ENCODE peak calls at places on chromosomes 12 and 14, in five cellular contexts. O is sigmoid colon; C is effector memory CD4-positive, alpha-beta T cell; L is CD4-positive, alpha-beta memory T cell; B is MM.1S. Q is an unnamed sample.

GRCh38 chr14:103830511-103831270 is 16.7 kb downstream of the PPP1R13B start:
- DNase-seq in B (no peak), O (peak; percentile 21), L (no peak), C (no peak), Q (no peak)

GRCh38 chr12:95615735-95616134 is 64.5 kb upstream of the USP44 start:
- DNase-seq in C (no peak), L (no peak), O (no peak), B (no peak), Q (peak; percentile 25)

GRCh38 chr12:12398026-12398859 is 41.4 kb downstream of the BORCS5 start:
- DNase-seq in L (no peak), C (no peak), B (no peak), O (peak; percentile 88), Q (no peak)

GRCh38 chr12:3036901-3037600 is 40.1 kb upstream of the TSPAN9 start:
- DNase-seq in O (no peak), C (no peak), B (no peak), L (no peak), Q (no peak)

GRCh38 chr14:55505846-55506245 is 65.4 kb upstream of the TBPL2 start:
- DNase-seq in O (no peak), C (no peak), L (no peak), B (no peak), Q (no peak)

GRCh38 chr12:53752192-53752601 is 418 bp upstream of the CISTR start:
- DNase-seq in O (no peak), C (no peak), B (no peak), L (no peak), Q (no peak)

GRCh38 chr12:3732901-3733300 is 20.0 kb downstream of the CRACR2A start:
- DNase-seq in C (no peak), O (no peak), L (no peak), B (no peak), Q (no peak)

GRCh38 chr14:95213774-95214173 is 56.4 kb upstream of the DICER1 start:
- DNase-seq in L (no peak), O (no peak), C (no peak), B (no peak), Q (no peak)

GRCh38 chr12:11745112-11745511 is 95.6 kb downstream of the ETV6 start:
- DNase-seq in B (no peak), O (no peak), C (no peak), L (no peak), Q (no peak)

GRCh38 chr12:53709671-53710070 is 17.6 kb downstream of the CALCOCO1 start:
- DNase-seq in O (peak; percentile 29), L (no peak), B (no peak), C (no peak), Q (no peak)

GRCh38 chr12:65911321-65911720 is 87.0 kb downstream of the HMGA2 start:
- DNase-seq in B (no peak), O (no peak), L (no peak), C (no peak), Q (no peak)

GRCh38 chr12:30824311-30824710 is 69.6 kb upstream of the CAPRIN2 start:
- DNase-seq in L (no peak), C (no peak), O (no peak), B (no peak), Q (no peak)

GRCh38 chr12:104588048-104588942 is 131.5 kb downstream of the CHST11 start:
- DNase-seq in O (no peak), C (no peak), B (no peak), L (no peak), Q (peak; percentile 14)

GRCh38 chr12:63129927-63130326 is 21.1 kb downstream of the AVPR1A start:
- DNase-seq in C (no peak), B (no peak), L (no peak), O (no peak), Q (no peak)

GRCh38 chr12:123889848-123890535 is 82.6 kb downstream of the CCDC92 start:
- DNase-seq in C (no peak), B (no peak), O (no peak), L (no peak), Q (no peak)

GRCh38 chr14:70359076-70359424 is 433 bp downstream of the COX16 start:
- DNase-seq in C (no peak), O (no peak), L (no peak), B (no peak), Q (no peak)

DNA sequence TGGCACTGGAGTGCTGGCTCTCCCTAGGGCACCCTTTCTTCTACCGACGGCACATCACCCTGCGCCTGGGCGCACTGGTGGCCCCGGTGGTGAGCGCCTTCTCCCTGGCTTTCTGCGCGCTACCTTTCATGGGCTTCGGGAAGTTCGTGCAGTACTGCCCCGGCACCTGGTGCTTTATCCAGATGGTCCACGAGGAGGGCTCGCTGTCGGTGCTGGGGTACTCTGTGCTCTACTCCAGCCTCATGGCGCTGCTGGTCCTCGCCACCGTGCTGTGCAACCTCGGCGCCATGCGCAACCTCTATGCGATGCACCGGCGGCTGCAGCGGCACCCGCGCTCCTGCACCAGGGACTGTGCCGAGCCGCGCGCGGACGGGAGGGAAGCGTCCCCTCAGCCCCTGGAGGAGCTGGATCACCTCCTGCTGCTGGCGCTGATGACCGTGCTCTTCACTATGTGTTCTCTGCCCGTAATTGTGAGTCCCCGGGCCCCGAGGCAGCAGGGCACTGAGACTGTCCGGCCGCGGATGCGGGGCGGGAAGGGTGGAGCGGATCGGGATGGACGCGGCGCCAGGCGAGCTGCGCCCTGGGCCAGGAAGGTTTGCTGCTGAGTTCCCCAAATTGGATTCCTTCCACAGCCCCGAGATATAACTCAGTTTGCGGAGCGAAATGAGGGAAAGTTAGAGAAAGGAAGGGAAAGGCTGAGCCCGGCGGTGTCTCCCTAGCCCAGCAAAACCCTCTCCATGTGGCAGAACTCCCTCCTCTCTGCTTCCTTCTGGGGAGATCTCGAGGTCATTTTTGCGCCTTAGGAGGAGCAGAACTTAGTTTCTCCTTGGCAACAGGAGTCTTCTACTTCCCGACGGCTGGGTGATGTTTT is 928 bp downstream of the PTGDR start:
- DNase-seq in O (no peak), L (peak; percentile 20), B (no peak), C (no peak), Q (no peak)
- H3K4me3 ChIP-seq in O (peak overlapping the region; percentile 34), L (peak overlapping the region; percentile 60), B (no peak overlapping the region), C (peak overlapping the region; percentile 68), Q (no peak overlapping the region)

DNA sequence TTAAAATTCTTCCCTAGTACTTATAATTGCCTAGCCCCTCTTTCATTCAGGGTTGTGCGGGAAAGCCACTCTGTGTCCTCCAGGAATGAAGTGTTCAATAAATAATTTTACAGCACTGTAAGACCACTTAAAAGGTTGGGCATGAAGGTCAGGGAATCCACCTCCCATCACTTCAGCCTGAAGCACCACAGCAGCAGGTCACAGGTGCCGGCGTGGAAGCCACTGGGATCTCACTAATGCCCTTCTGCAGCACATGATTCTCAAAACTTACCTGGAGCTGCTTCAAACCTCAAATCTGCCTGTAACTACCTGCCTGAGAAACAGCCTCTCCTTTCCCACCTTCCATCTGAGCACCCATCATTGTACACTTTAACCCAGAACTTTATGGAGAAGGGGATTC is 159.5 kb downstream of the ANO4 start:
- DNase-seq in C (no peak), B (no peak), O (no peak), L (no peak), Q (no peak)
- H3K4me1 ChIP-seq in C (no peaks in the 10 kb centered on the region), B (peaks cover 35% of the 10 kb centered on the region), O (no peaks in the 10 kb centered on the region), L (no peaks in the 10 kb centered on the region), Q (peaks cover 27% of the 10 kb centered on the region)

GRCh38 chr14:23579311-23579630 is 681 bp upstream of the JPH4 start:
- DNase-seq in C (no peak), B (no peak), O (peak; percentile 29), L (no peak), Q (no peak)

GRCh38 chr14:23580948-23581281 is 2.3 kb upstream of the JPH4 start:
- DNase-seq in C (no peak), O (peak; percentile 26), L (no peak), B (no peak), Q (no peak)

GRCh38 chr14:23579739-23580138 is 1.1 kb upstream of the JPH4 start:
- DNase-seq in L (no peak), O (no peak), B (no peak), C (no peak), Q (no peak)

GRCh38 chr14:23578560-23579310 is at the start of gene JPH4:
- DNase-seq in C (no peak), B (no peak), L (no peak), O (peak; percentile 34), Q (no peak)

DNA sequence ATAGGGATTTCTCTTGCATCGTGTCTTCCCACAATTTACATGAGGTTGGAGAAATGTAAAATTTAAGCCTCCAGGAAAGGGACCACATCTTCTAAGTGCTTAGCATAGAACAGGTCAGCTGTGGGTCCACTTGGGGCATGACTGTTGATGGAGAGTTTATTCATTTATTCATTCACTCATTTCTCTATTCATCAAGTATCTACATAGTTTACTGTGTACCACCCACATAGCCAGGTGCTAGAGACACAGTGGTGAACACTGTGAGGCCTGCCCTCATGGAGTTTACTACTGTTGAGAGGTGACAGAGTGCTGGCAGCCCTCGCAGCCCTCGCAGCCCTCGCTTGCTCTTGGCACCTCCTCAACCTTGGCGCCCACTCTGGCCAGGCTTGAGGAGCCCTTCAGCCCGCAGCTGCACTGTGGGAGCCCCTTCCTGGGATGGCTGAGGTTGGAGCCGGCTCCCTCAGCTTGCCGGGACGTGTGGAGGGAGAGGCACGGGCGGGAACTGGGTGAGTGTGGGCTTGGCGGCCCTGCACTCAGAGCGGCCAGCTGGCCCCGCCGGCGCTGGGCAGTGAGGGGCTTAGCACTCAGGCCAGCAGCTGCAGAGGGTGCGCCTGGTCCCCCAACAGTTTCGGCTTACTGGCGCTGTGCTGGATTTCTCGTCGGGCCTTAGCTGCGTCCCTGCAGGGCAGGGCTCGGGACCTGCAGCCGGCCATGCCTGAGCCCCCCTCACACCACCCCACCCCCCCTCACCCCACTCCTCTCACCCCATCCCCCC is 1.7 kb upstream of the JPH4 start:
- DNase-seq in L (no peak), C (no peak), B (no peak), O (peak; percentile 37), Q (no peak)
- H3K27me3 ChIP-seq in L (peaks cover 14% of the 10 kb centered on the region), C (peaks cover 36% of the 10 kb centered on the region), B (peaks cover 8% of the 10 kb centered on the region), O (peaks cover 61% of the 10 kb centered on the region), Q (no peaks in the 10 kb centered on the region)

GRCh38 chr14:101825797-101826196 is 64.3 kb downstream of the PPP2R5C start:
- DNase-seq in O (no peak), C (no peak), L (no peak), B (no peak), Q (no peak)

GRCh38 chr14:101821528-101821927 is 60.0 kb downstream of the PPP2R5C start:
- DNase-seq in O (no peak), B (no peak), L (peak; percentile 81), C (peak; percentile 58), Q (no peak)

GRCh38 chr14:101824339-101824727 is 62.8 kb downstream of the PPP2R5C start:
- DNase-seq in O (no peak), L (no peak), C (no peak), B (no peak), Q (no peak)

GRCh38 chr14:101823081-101823480 is 61.6 kb downstream of the PPP2R5C start:
- DNase-seq in L (peak; percentile 74), O (no peak), C (no peak), B (no peak), Q (no peak)

DNA sequence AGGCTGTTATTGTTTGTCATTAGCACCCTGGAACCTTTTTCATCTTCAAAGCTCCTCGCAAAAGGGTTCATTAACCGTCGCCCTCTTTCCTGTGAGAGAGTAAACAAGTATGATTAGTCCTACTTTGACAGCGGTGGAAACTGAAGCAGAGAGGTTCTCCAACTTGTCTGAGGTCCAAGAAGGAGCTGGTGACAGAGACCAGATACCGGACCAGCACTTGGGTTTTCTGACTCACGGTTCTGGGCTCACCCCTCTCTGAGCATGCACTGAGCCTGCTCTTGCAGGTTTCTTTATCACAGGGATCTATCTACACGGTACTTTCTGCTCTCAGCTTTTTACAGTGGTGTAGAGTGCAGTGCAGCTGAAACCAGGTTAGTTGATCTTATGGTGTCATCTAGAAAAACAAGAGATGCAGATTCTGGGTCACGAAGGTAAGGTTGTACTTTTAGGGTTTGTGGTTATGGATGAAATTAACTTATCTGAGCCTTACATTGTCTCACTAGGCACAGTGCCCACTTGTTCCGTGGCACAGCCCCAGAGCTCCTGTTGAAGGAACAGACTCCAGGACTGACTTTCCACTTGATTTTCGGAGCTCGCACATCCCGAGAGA is 62.1 kb downstream of the PPP2R5C start:
- DNase-seq in L (peak; percentile 83), O (peak; percentile 94), C (peak; percentile 70), B (no peak), Q (no peak)
- H3K4me3 ChIP-seq in L (peak overlapping the region; percentile 78), O (peak overlapping the region; percentile 37), C (peak overlapping the region; percentile 42), B (no peak overlapping the region), Q (no peak overlapping the region)